ENCODE peak calls at places on chromosomes 11 and 22, in five cellular contexts. N is progenitor cell of endocrine pancreas, L is esophagus squamous epithelium, O is AG04449, Y is fibroblast of the aortic adventitia. K is an unnamed sample.

GRCh38 chr11:122215244-122215992 is 99.4 kb upstream of the BLID start:
- DNase-seq in N (peak; percentile 65), L (no peak), O (peak; percentile 96), Y (peak; percentile 100), K (peak; percentile 80)

GRCh38 chr11:128502736-128503135 is 84.6 kb downstream of the ETS1 start:
- DNase-seq in N (no peak), L (no peak), O (peak; percentile 94), Y (peak; percentile 49), K (no peak)

GRCh38 chr11:35302388-35302787 is 117.0 kb downstream of the SLC1A2 start:
- DNase-seq in N (no peak), L (no peak), O (no peak), Y (no peak), K (no peak)

GRCh38 chr11:103904324-103904667 is 132.1 kb upstream of the DDI1 start:
- DNase-seq in N (no peak), L (no peak), O (no peak), Y (no peak), K (no peak)

GRCh38 chr11:120875986-120876385 is 147.9 kb upstream of the TBCEL start:
- DNase-seq in N (no peak), L (no peak), O (no peak), Y (no peak), K (no peak)

GRCh38 chr22:37951305-37951704 is 2.1 kb downstream of the C22orf23 start:
- DNase-seq in N (no peak), L (no peak), O (no peak), Y (no peak), K (no peak)

GRCh38 chr11:32829680-32830412 is at the start of gene PRRG4:
- DNase-seq in N (peak; percentile 51), L (no peak), O (no peak), Y (no peak), K (peak; percentile 46)

GRCh38 chr11:125128450-125128849 is 17.0 kb upstream of the TMEM218 start:
- DNase-seq in N (no peak), L (no peak), O (peak; percentile 40), Y (peak; percentile 77), K (no peak)

GRCh38 chr22:42459273-42460040 is 27.3 kb upstream of the NFAM1 start:
- DNase-seq in N (no peak), L (no peak), O (no peak), Y (no peak), K (no peak)

GRCh38 chr11:19683141-19683805 is 29.4 kb upstream of the NAV2 start:
- DNase-seq in N (no peak), L (no peak), O (no peak), Y (peak; percentile 37), K (no peak)

GRCh38 chr11:10793470-10794255 is 15.1 kb downstream of the EIF4G2 start:
- DNase-seq in N (no peak), L (no peak), O (no peak), Y (no peak), K (no peak)

GRCh38 chr11:8638300-8638699 is 44.2 kb downstream of the TRIM66 start:
- DNase-seq in N (no peak), L (no peak), O (no peak), Y (peak; percentile 4), K (no peak)

GRCh38 chr11:32088117-32088941 is 2.5 kb upstream of the RCN1 start:
- DNase-seq in N (no peak), L (no peak), O (peak; percentile 73), Y (peak; percentile 98), K (no peak)

GRCh38 chr22:19197997-19198865 is 19.7 kb upstream of the SLC25A1 start:
- DNase-seq in N (no peak), L (no peak), O (no peak), Y (no peak), K (no peak)

GRCh38 chr11:17473071-17473744 is 3.4 kb downstream of the ABCC8 start:
- DNase-seq in N (no peak), L (no peak), O (no peak), Y (no peak), K (peak; percentile 66)

GRCh38 chr11:118911113-118911879 is 14.4 kb downstream of the BCL9L start:
- DNase-seq in N (no peak), L (no peak), O (no peak), Y (peak; percentile 34), K (no peak)

GRCh38 chr22:48754611-48755331 is 1072.9 kb downstream of the BRD1 start:
- DNase-seq in N (no peak), L (no peak), O (no peak), Y (no peak), K (no peak)

GRCh38 chr22:28874816-28875320 is 8.5 kb upstream of the ZNRF3 start:
- DNase-seq in N (no peak), L (no peak), O (no peak), Y (no peak), K (no peak)

GRCh38 chr11:12889243-12889642 is 119.9 kb upstream of the RASSF10 start:
- DNase-seq in N (no peak), L (no peak), O (peak; percentile 52), Y (peak; percentile 79), K (no peak)

GRCh38 chr22:47168900-47169800 is 406.7 kb downstream of the TBC1D22A start:
- DNase-seq in N (no peak), L (no peak), O (no peak), Y (peak; percentile 5), K (no peak)
- TF ChIP-seq CTCF in N (peak; percentile 32), L (no peak), O (peak; percentile 53), Y (peak; percentile 40), K (no peak)

GRCh38 chr11:87037450-87038234 is at the start of gene TMEM135:
- DNase-seq in N (peak; percentile 93), L (peak; percentile 65), O (peak; percentile 12), Y (peak; percentile 88), K (peak; percentile 98)
- TF ChIP-seq CTCF in N (no peak), L (no peak), O (peak; percentile 10), Y (no peak), K (no peak)

DNA sequence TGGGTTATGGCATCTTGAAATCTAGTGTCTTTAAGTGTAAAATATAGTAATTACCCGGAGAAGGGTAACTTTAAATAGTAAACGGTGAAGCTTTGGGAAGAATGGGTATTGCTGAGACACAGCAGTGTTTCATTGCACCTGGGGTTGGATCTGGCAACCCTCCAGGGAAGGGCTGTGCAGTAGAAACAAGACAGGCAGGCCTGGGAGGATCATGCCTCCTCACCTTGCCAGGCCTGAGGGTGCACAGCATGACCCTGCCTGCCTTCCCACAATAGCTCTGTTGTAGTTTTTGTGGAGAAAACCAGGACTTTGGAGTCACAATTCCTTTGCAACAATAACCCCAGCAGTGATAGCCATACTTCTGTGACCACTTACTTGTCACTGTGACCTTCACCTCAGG is 64.6 kb upstream of the ADSL start:
- DNase-seq in N (no peak), L (no peak), O (no peak), Y (no peak), K (no peak)
- TF ChIP-seq CTCF in N (no peak), L (no peak), O (no peak), Y (no peak), K (no peak)

DNA sequence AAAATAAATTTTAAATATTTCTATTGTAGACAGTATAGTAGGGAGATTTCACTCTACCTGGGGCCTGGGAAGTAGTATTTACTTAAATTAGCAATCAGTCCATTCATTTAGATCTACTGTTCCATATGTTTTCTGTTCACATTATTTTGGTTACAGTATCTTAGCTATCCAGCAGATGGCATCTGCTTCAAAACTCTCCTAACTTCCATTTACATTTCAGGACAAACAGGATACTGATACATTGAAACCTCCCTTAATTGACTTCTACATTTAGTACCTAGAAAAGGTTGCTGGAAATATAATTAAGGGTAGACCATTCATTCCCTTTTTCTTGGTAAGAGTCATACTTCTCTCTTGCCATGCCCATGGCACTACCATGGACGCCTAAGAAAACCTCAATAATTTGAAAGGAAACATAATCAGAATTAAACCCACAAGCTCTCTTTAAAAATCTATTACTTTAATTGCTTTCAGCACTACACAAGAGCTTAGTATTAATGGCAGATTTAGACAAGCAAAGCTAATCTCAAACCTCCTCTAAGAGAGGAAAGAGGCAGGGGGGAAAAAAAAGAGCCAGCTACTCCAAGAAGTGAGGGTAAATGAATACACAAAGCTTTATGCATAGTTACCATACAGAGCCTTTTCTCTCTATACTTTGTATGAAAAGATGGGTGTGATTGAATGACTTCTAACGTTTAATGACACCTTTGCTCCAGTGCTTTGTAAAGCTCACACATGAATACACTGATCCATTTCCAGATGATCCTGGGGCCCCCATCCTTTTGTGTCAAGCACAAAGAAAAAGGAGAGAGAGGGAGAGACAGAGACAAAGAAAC is 131.2 kb upstream of the MTMR2 start:
- DNase-seq in N (no peak), L (no peak), O (no peak), Y (peak; percentile 67), K (no peak)
- TF ChIP-seq CTCF in N (peak; percentile 67), L (peak; percentile 73), O (peak; percentile 46), Y (peak; percentile 70), K (peak; percentile 66)

GRCh38 chr11:59617876-59618275 is 2.3 kb upstream of the OSBP start:
- DNase-seq in N (no peak), L (no peak), O (no peak), Y (no peak), K (no peak)

GRCh38 chr11:59616396-59616982 is 915 bp upstream of the OSBP start:
- DNase-seq in N (no peak), L (no peak), O (no peak), Y (no peak), K (no peak)

GRCh38 chr11:59615132-59615636 is 390 bp downstream of the OSBP start:
- DNase-seq in N (peak; percentile 32), L (peak; percentile 36), O (no peak), Y (no peak), K (no peak)

GRCh38 chr11:59614277-59615131 is 1.1 kb downstream of the OSBP start:
- DNase-seq in N (no peak), L (no peak), O (no peak), Y (peak; percentile 14), K (no peak)

DNA sequence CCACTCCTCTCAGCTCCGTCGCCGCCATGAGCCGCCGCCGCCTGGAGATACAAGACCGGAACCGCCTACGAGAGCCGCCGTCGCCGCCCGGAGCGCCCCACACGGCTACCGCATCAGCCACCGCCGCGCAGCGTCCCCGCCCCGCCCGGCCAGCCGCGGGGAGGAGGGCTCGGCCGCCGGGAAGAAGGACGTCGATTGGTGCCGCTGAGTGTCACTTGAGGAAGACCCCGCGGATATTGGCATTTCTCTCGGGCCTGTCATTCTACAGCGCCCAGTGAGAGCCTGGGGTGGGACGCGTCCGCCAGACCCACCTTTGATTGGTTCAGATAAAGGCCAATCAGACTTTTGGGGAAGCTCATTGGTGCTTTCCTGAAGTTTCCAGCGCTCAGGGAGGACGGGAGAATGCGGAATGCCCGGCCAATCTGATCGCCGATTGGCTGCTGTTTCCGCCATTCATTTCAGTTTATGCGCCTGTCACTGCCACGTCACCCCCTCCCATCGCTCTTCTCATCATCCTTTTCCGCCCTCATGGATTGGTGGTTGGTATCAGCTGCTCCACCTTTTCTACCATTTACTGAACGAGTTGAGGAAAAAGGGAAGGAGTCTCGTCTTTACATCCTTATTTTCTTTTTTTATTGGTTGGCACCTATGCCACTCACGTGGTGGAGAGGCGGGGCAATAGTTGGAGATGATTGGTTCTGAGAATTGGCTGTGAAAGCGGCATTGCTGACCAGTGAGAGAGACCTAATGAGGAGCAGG is at the start of gene OSBP:
- DNase-seq in N (peak; percentile 95), L (peak; percentile 99), O (peak; percentile 100), Y (peak; percentile 100), K (peak; percentile 93)
- TF ChIP-seq CTCF in N (no peak), L (peak; percentile 30), O (peak; percentile 11), Y (no peak), K (no peak)